ENCODE peak calls at places on chromosomes 12 and 14, in six cellular contexts. G is NCI-H1417, N is activated T-cell treated with anti-CD3 and anti-CD28 coated beads for 24 hours, L is nephron progenitor cell, E is GM12865, X is non-pigmented ciliary epithelial cell. S is an unnamed sample.

GRCh38 chr12:66051361-66051760 is 79.2 kb downstream of the LLPH start:
- DNase-seq in G (no peak), N (no peak), L (no peak), E (no peak), X (no peak), S (no peak)

GRCh38 chr14:32933943-32934890 is 4.5 kb upstream of the NPAS3 start:
- DNase-seq in G (peak; percentile 42), N (no peak), L (peak; percentile 71), E (no peak), X (no peak), S (peak; percentile 71)

GRCh38 chr12:110585231-110585799 is 2.2 kb upstream of the PPTC7 start:
- DNase-seq in G (no peak), N (peak; percentile 32), L (no peak), E (no peak), X (no peak), S (no peak)

GRCh38 chr12:24045816-24046257 is 96.4 kb upstream of the SOX5 start:
- DNase-seq in G (no peak), N (no peak), L (no peak), E (no peak), X (peak; percentile 22), S (no peak)

GRCh38 chr14:102668291-102668873 is 75.9 kb downstream of the RCOR1 start:
- DNase-seq in G (no peak), N (no peak), L (no peak), E (no peak), X (no peak), S (no peak)

GRCh38 chr12:99611590-99611989 is 36.0 kb upstream of the GARIN6 start:
- DNase-seq in G (no peak), N (no peak), L (no peak), E (no peak), X (no peak), S (no peak)

GRCh38 chr12:120261951-120262851 is 3.3 kb downstream of the PXN start:
- DNase-seq in G (no peak), N (no peak), L (no peak), E (no peak), X (no peak), S (no peak)

GRCh38 chr14:80504781-80505180 is 293.5 kb upstream of the DIO2 start:
- DNase-seq in G (no peak), N (no peak), L (no peak), E (no peak), X (no peak), S (no peak)

GRCh38 chr12:99453831-99454538 is 193.6 kb upstream of the GARIN6 start:
- DNase-seq in G (no peak), N (no peak), L (no peak), E (peak; percentile 47), X (no peak), S (no peak)

GRCh38 chr12:46921754-46922113 is 95.9 kb upstream of the SLC38A4 start:
- DNase-seq in G (no peak), N (no peak), L (no peak), E (no peak), X (no peak), S (no peak)

GRCh38 chr14:92847220-92848148 is 53.4 kb downstream of the GOLGA5 start:
- DNase-seq in G (peak; percentile 49), N (no peak), L (no peak), E (no peak), X (no peak), S (peak; percentile 51)

GRCh38 chr14:34266344-34266743 is 195.7 kb downstream of the SPTSSA start:
- DNase-seq in G (no peak), N (no peak), L (no peak), E (no peak), X (no peak), S (no peak)

GRCh38 chr12:27906127-27906500 is 66.4 kb downstream of the PTHLH start:
- DNase-seq in G (no peak), N (no peak), L (no peak), E (no peak), X (no peak), S (no peak)

GRCh38 chr12:116659771-116660481 is 77.9 kb downstream of the SPRING1 start:
- DNase-seq in G (no peak), N (no peak), L (no peak), E (no peak), X (peak; percentile 19), S (no peak)

GRCh38 chr12:92971869-92972524 is 42.9 kb upstream of the EEA1 start:
- DNase-seq in G (no peak), N (no peak), L (no peak), E (peak; percentile 65), X (peak; percentile 73), S (no peak)

GRCh38 chr12:117452071-117452470 is 90.6 kb upstream of the NOS1 start:
- DNase-seq in G (no peak), N (no peak), L (no peak), E (no peak), X (no peak), S (no peak)

GRCh38 chr12:101570022-101570421 is 24.7 kb upstream of the MYBPC1 start:
- DNase-seq in G (peak; percentile 57), N (no peak), L (no peak), E (peak; percentile 2), X (peak; percentile 63), S (peak; percentile 28)

GRCh38 chr14:55438066-55438683 is 2.2 kb downstream of the TBPL2 start:
- DNase-seq in G (peak; percentile 67), N (no peak), L (peak; percentile 19), E (peak; percentile 59), X (no peak), S (peak; percentile 36)

GRCh38 chr14:105849933-105850626 is 323.7 kb downstream of the TMEM121 start:
- DNase-seq in G (no peak), N (no peak), L (no peak), E (no peak), X (no peak), S (no peak)

GRCh38 chr12:116343331-116343884 is 65.9 kb upstream of the MED13L start:
- DNase-seq in G (no peak), N (no peak), L (no peak), E (no peak), X (no peak), S (no peak)

GRCh38 chr12:79635676-79636075 is 55.1 kb downstream of the PAWR start:
- DNase-seq in G (no peak), N (no peak), L (no peak), E (no peak), X (no peak), S (no peak)

GRCh38 chr12:27595231-27595642 is 71.2 kb downstream of the PPFIBP1 start:
- DNase-seq in G (no peak), N (no peak), L (peak; percentile 9), E (no peak), X (peak; percentile 47), S (no peak)

GRCh38 chr14:75197338-75197737 is 20.9 kb upstream of the TMED10 start:
- DNase-seq in G (no peak), N (no peak), L (no peak), E (no peak), X (no peak), S (no peak)

GRCh38 chr12:52285172-52285745 is 6.1 kb downstream of the KRT81 start:
- DNase-seq in G (no peak), N (no peak), L (no peak), E (no peak), X (no peak), S (no peak)